ENCODE peak calls at places on chromosome X, in ten cellular contexts. B, S, G, M, U, J, Z, L, Y and I are unnamed samples.

GRCh38 chrX:138492371-138492770 is 219.1 kb downstream of the FGF13 start:
- DNase-seq in B (no peak), S (no peak), G (no peak), M (no peak), U (no peak), J (no peak), Z (no peak), L (no peak), Y (no peak), I (no peak)

GRCh38 chrX:11341274-11342256 is 48.4 kb downstream of the AMELX start:
- DNase-seq in B (no peak), S (peak; percentile 18), G (peak; percentile 68), M (peak; percentile 63), U (peak; percentile 30), J (peak; percentile 31), Z (peak; percentile 64), L (peak; percentile 20), Y (peak; percentile 42), I (peak; percentile 48)

GRCh38 chrX:149002320-149002719 is 501.9 kb downstream of the AFF2 start:
- DNase-seq in B (no peak), S (no peak), G (no peak), M (no peak), U (no peak), J (no peak), Z (no peak), L (no peak), Y (no peak), I (no peak)

GRCh38 chrX:17738737-17739535 is 1.6 kb downstream of the SCML1 start:
- DNase-seq in B (no peak), S (no peak), G (no peak), M (no peak), U (no peak), J (no peak), Z (no peak), L (no peak), Y (no peak), I (no peak)

GRCh38 chrX:109889289-109890006 is 113.5 kb upstream of the TMEM164 start:
- DNase-seq in B (no peak), S (no peak), G (no peak), M (no peak), U (no peak), J (no peak), Z (no peak), L (peak; percentile 13), Y (no peak), I (no peak)

GRCh38 chrX:132758778-132759177 is 199.7 kb downstream of the HS6ST2 start:
- DNase-seq in B (no peak), S (no peak), G (no peak), M (no peak), U (no peak), J (no peak), Z (no peak), L (no peak), Y (no peak), I (no peak)

GRCh38 chrX:119655125-119655524 is 37.8 kb downstream of the SEPTIN6 start:
- DNase-seq in B (no peak), S (peak; percentile 73), G (no peak), M (no peak), U (no peak), J (no peak), Z (no peak), L (no peak), Y (peak; percentile 11), I (peak; percentile 21)

GRCh38 chrX:44072631-44073030 is 99.4 kb upstream of the NDP start:
- DNase-seq in B (no peak), S (no peak), G (no peak), M (no peak), U (no peak), J (no peak), Z (no peak), L (no peak), Y (no peak), I (no peak)

GRCh38 chrX:31894152-31894551 is 822.3 kb upstream of the FTHL17 start:
- DNase-seq in B (no peak), S (no peak), G (no peak), M (no peak), U (no peak), J (no peak), Z (no peak), L (no peak), Y (no peak), I (no peak)

GRCh38 chrX:118974088-118974907 is at the start of gene LONRF3:
- DNase-seq in B (peak; percentile 36), S (peak; percentile 26), G (peak; percentile 90), M (peak; percentile 33), U (peak; percentile 80), J (peak; percentile 79), Z (peak; percentile 87), L (peak; percentile 7), Y (peak; percentile 84), I (peak; percentile 73)

GRCh38 chrX:13087322-13088154 is 43.1 kb upstream of the FAM9C start:
- DNase-seq in B (no peak), S (peak; percentile 54), G (no peak), M (no peak), U (no peak), J (peak; percentile 45), Z (no peak), L (peak; percentile 89), Y (no peak), I (no peak)

GRCh38 chrX:50684871-50685270 is 129.1 kb downstream of the SHROOM4 start:
- DNase-seq in B (no peak), S (no peak), G (no peak), M (no peak), U (no peak), J (no peak), Z (no peak), L (no peak), Y (no peak), I (no peak)

GRCh38 chrX:140053841-140054240 is 88.5 kb upstream of the CXorf66 start:
- DNase-seq in B (no peak), S (no peak), G (no peak), M (no peak), U (no peak), J (no peak), Z (no peak), L (no peak), Y (no peak), I (no peak)

GRCh38 chrX:18422325-18422724 is 3.1 kb upstream of the CDKL5 start:
- DNase-seq in B (no peak), S (no peak), G (no peak), M (no peak), U (no peak), J (no peak), Z (no peak), L (no peak), Y (no peak), I (no peak)

GRCh38 chrX:68139791-68140190 is 293.5 kb downstream of the OPHN1 start:
- DNase-seq in B (no peak), S (no peak), G (no peak), M (no peak), U (no peak), J (no peak), Z (no peak), L (no peak), Y (no peak), I (no peak)

GRCh38 chrX:110002300-110003166 is at the start of gene TMEM164:
- DNase-seq in B (peak; percentile 38), S (peak; percentile 77), G (peak; percentile 96), M (peak; percentile 39), U (peak; percentile 89), J (peak; percentile 87), Z (peak; percentile 92), L (peak; percentile 72), Y (peak; percentile 81), I (peak; percentile 86)

GRCh38 chrX:150099316-150099715 is 161.0 kb upstream of the EOLA2 start:
- DNase-seq in B (no peak), S (no peak), G (peak; percentile 44), M (no peak), U (no peak), J (no peak), Z (no peak), L (no peak), Y (no peak), I (no peak)

GRCh38 chrX:136204571-136204970 is 46.6 kb downstream of the MAP7D3 start:
- DNase-seq in B (no peak), S (no peak), G (no peak), M (peak; percentile 25), U (peak; percentile 57), J (peak; percentile 62), Z (peak; percentile 70), L (no peak), Y (no peak), I (no peak)
- H3K4me1 ChIP-seq in B (no peaks in the 10 kb centered on the region), S (peaks cover 28% of the 10 kb centered on the region), G (peaks cover 1% of the 10 kb centered on the region), M (peaks cover 88% of the 10 kb centered on the region), U (no peaks in the 10 kb centered on the region), J (peaks cover 11% of the 10 kb centered on the region), Z (peaks cover 12% of the 10 kb centered on the region), L (no peaks in the 10 kb centered on the region), Y (no peaks in the 10 kb centered on the region), I (peaks cover 90% of the 10 kb centered on the region)

GRCh38 chrX:2967584-2967983 is 38.4 kb upstream of the ARSD start:
- DNase-seq in B (no peak), S (no peak), G (no peak), M (no peak), U (no peak), J (no peak), Z (no peak), L (no peak), Y (no peak), I (no peak)
- H3K4me3 ChIP-seq in B (no peak overlapping the region), S (peak overlapping the region; percentile 30), G (no peak overlapping the region), M (peak overlapping the region; percentile 64), U (no peak overlapping the region), J (no peak overlapping the region), Z (peak overlapping the region; percentile 15), L (no peak overlapping the region), Y (no peak overlapping the region), I (peak overlapping the region; percentile 41)

DNA sequence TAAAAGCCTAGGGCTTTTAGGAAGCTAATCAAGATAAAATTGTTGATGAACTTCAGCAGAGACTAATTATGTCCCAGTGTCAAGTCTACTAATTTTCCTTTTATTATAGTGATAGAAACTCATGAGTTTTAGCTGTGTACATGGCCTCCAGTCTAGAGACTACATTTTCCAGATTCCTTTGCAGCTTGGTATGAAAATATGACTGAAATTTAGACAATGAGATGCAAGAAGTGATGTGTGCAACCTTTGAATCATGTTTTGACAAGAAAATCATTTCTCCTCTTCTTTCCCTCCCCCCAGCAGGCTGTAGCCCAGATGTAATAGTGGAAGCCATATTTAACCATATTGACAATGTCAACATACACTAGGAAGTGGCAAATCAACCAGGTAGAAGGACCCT is 30.3 kb upstream of the IL13RA2 start:
- DNase-seq in B (no peak), S (no peak), G (no peak), M (no peak), U (no peak), J (no peak), Z (no peak), L (no peak), Y (no peak), I (no peak)
- H3K27ac ChIP-seq in B (no peak overlapping the region), S (no peak overlapping the region), G (no peak overlapping the region), M (no peak overlapping the region), U (no peak overlapping the region), J (no peak overlapping the region), Z (no peak overlapping the region), L (no peak overlapping the region), Y (no peak overlapping the region), I (no peak overlapping the region)

DNA sequence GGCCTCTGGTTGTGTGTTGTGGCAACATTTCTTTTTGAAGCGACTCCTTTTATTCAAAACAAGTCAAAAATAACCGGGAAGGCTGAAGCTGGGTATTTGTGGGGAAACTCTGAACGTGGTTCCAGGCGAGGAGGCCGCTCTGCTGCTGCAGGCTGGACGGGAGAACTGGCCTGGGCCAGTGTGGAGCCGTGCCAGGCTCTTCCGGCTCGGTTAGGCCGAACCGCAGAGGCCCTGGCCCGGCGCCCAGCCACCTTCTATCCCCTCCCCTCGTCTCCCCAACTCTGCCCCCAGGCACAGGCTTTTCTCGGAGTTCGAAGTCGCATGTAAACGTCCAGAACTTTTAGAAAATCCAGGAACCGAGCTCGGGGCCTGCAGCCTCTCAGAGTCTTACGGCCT is 2.4 kb upstream of the BCOR start:
- DNase-seq in B (no peak), S (no peak), G (peak; percentile 79), M (no peak), U (no peak), J (peak; percentile 34), Z (no peak), L (peak; percentile 48), Y (peak; percentile 41), I (peak; percentile 31)
- H3K4me1 ChIP-seq in B (peaks cover 23% of the 10 kb centered on the region), S (no peaks in the 10 kb centered on the region), G (no peaks in the 10 kb centered on the region), M (peaks cover 16% of the 10 kb centered on the region), U (no peaks in the 10 kb centered on the region), J (peaks cover 2% of the 10 kb centered on the region), Z (peaks cover 5% of the 10 kb centered on the region), L (peaks cover 52% of the 10 kb centered on the region), Y (peaks cover 24% of the 10 kb centered on the region), I (peaks cover 15% of the 10 kb centered on the region)